ENCODE peak calls at places on chromosome 5, in nine cellular contexts. D is RPMI7951, V is T-helper 1 cell, Y is NAMALWA, K is heart right ventricle, M is breast epithelium, G is HFFc6, U is midbrain, J is RPMI8226. W is an unnamed sample.

GRCh38 chr5:138611295-138612220 is 36.4 kb upstream of the HSPA9 start:
- DNase-seq in D (no peak), V (no peak), Y (no peak), K (no peak), M (no peak), G (no peak), U (peak; percentile 74), J (no peak), W (no peak)

GRCh38 chr5:133894143-133894542 is 74.3 kb downstream of the C5orf15 start:
- DNase-seq in D (no peak), V (no peak), Y (no peak), K (no peak), M (no peak), G (no peak), U (no peak), J (no peak), W (no peak)

GRCh38 chr5:123444016-123444415 is 20.8 kb upstream of the CEP120 start:
- DNase-seq in D (no peak), V (no peak), Y (no peak), K (no peak), M (no peak), G (no peak), U (no peak), J (no peak), W (no peak)

GRCh38 chr5:96254980-96255681 is 177.9 kb downstream of the PCSK1 start:
- DNase-seq in D (peak; percentile 65), V (no peak), Y (no peak), K (no peak), M (no peak), G (peak; percentile 92), U (no peak), J (no peak), W (peak; percentile 87)

GRCh38 chr5:111227805-111228204 is 3.6 kb downstream of the CAMK4 start:
- DNase-seq in D (peak; percentile 88), V (no peak), Y (no peak), K (no peak), M (no peak), G (no peak), U (peak; percentile 25), J (no peak), W (no peak)

GRCh38 chr5:144844086-144844485 is 673.4 kb downstream of the KCTD16 start:
- DNase-seq in D (no peak), V (no peak), Y (no peak), K (no peak), M (no peak), G (peak; percentile 22), U (no peak), J (no peak), W (no peak)

GRCh38 chr5:168047669-168048111 is 243.8 kb upstream of the WWC1 start:
- DNase-seq in D (no peak), V (no peak), Y (no peak), K (peak; percentile 65), M (no peak), G (no peak), U (no peak), J (peak; percentile 20), W (no peak)

GRCh38 chr5:61293051-61293450 is 39.0 kb upstream of the ZSWIM6 start:
- DNase-seq in D (no peak), V (no peak), Y (no peak), K (no peak), M (peak; percentile 36), G (no peak), U (no peak), J (no peak), W (no peak)

GRCh38 chr5:141322261-141322660 is 1.7 kb upstream of the TAF7 start:
- DNase-seq in D (no peak), V (no peak), Y (no peak), K (no peak), M (no peak), G (no peak), U (no peak), J (no peak), W (no peak)

W was measured in HS-5.